ENCODE peak calls at places on chromosomes 12 and 14, in ten cellular contexts. One of them, this sample, is unnamed.

GRCh38 chr12:24378548-24379011 is 429.1 kb upstream of the SOX5 start:
- DNase-seq in C1 segment of cervical spinal cord: no peak
- DNase-seq in AML-193: no peak
- DNase-seq in endothelial cell of umbilical vein: no peak
- DNase-seq in activated naive CD4-positive, alpha-beta T cell: no peak
- DNase-seq in effector memory CD4-positive, alpha-beta T cell: no peak
- DNase-seq in SIG-M5: no peak
- DNase-seq in GM12891: no peak
- DNase-seq in activated T-cell treated with anti-CD3 and anti-CD28 coated beads for 48 hours: no peak
- DNase-seq in astrocyte of the spinal cord: peak; percentile 87
- DNase-seq in this sample: no peak

GRCh38 chr12:57268264-57268663 is 17.3 kb upstream of the STAC3 start:
- DNase-seq in effector memory CD4-positive, alpha-beta T cell: no peak
- DNase-seq in C1 segment of cervical spinal cord: no peak
- DNase-seq in activated T-cell treated with anti-CD3 and anti-CD28 coated beads for 48 hours: peak; percentile 47
- DNase-seq in AML-193: no peak
- DNase-seq in astrocyte of the spinal cord: peak; percentile 20
- DNase-seq in activated naive CD4-positive, alpha-beta T cell: no peak
- DNase-seq in SIG-M5: no peak
- DNase-seq in endothelial cell of umbilical vein: no peak
- DNase-seq in GM12891: no peak
- DNase-seq in this sample: no peak

GRCh38 chr12:108772247-108772646 is 40.9 kb upstream of the CORO1C start:
- DNase-seq in C1 segment of cervical spinal cord: no peak
- DNase-seq in astrocyte of the spinal cord: no peak
- DNase-seq in activated T-cell treated with anti-CD3 and anti-CD28 coated beads for 48 hours: no peak
- DNase-seq in effector memory CD4-positive, alpha-beta T cell: no peak
- DNase-seq in GM12891: peak; percentile 64
- DNase-seq in AML-193: no peak
- DNase-seq in activated naive CD4-positive, alpha-beta T cell: no peak
- DNase-seq in endothelial cell of umbilical vein: no peak
- DNase-seq in SIG-M5: no peak
- DNase-seq in this sample: no peak

GRCh38 chr12:62957233-62957953 is 22.4 kb upstream of the PPM1H start:
- DNase-seq in activated naive CD4-positive, alpha-beta T cell: no peak
- DNase-seq in astrocyte of the spinal cord: peak; percentile 63
- DNase-seq in endothelial cell of umbilical vein: no peak
- DNase-seq in C1 segment of cervical spinal cord: no peak
- DNase-seq in effector memory CD4-positive, alpha-beta T cell: no peak
- DNase-seq in activated T-cell treated with anti-CD3 and anti-CD28 coated beads for 48 hours: no peak
- DNase-seq in AML-193: no peak
- DNase-seq in GM12891: no peak
- DNase-seq in SIG-M5: no peak
- DNase-seq in this sample: no peak

GRCh38 chr14:104072586-104072985 is 12.9 kb upstream of the ASPG start:
- DNase-seq in effector memory CD4-positive, alpha-beta T cell: no peak
- DNase-seq in activated T-cell treated with anti-CD3 and anti-CD28 coated beads for 48 hours: no peak
- DNase-seq in AML-193: no peak
- DNase-seq in astrocyte of the spinal cord: no peak
- DNase-seq in SIG-M5: no peak
- DNase-seq in endothelial cell of umbilical vein: no peak
- DNase-seq in activated naive CD4-positive, alpha-beta T cell: no peak
- DNase-seq in GM12891: no peak
- DNase-seq in C1 segment of cervical spinal cord: no peak
- DNase-seq in this sample: no peak

GRCh38 chr12:109776624-109777023 is 56.6 kb downstream of the TRPV4 start:
- DNase-seq in GM12891: no peak
- DNase-seq in SIG-M5: no peak
- DNase-seq in AML-193: no peak
- DNase-seq in astrocyte of the spinal cord: no peak
- DNase-seq in C1 segment of cervical spinal cord: no peak
- DNase-seq in activated T-cell treated with anti-CD3 and anti-CD28 coated beads for 48 hours: no peak
- DNase-seq in endothelial cell of umbilical vein: no peak
- DNase-seq in effector memory CD4-positive, alpha-beta T cell: no peak
- DNase-seq in activated naive CD4-positive, alpha-beta T cell: no peak
- DNase-seq in this sample: no peak

GRCh38 chr12:125187780-125188741 is 122.8 kb downstream of the AACS start:
- DNase-seq in astrocyte of the spinal cord: peak; percentile 20
- DNase-seq in C1 segment of cervical spinal cord: no peak
- DNase-seq in GM12891: no peak
- DNase-seq in activated T-cell treated with anti-CD3 and anti-CD28 coated beads for 48 hours: no peak
- DNase-seq in effector memory CD4-positive, alpha-beta T cell: no peak
- DNase-seq in SIG-M5: no peak
- DNase-seq in AML-193: no peak
- DNase-seq in activated naive CD4-positive, alpha-beta T cell: no peak
- DNase-seq in endothelial cell of umbilical vein: no peak
- DNase-seq in this sample: no peak

GRCh38 chr12:124031058-124031457 is 58.0 kb downstream of the ZNF664 start:
- DNase-seq in activated T-cell treated with anti-CD3 and anti-CD28 coated beads for 48 hours: no peak
- DNase-seq in endothelial cell of umbilical vein: no peak
- DNase-seq in SIG-M5: no peak
- DNase-seq in AML-193: no peak
- DNase-seq in C1 segment of cervical spinal cord: no peak
- DNase-seq in activated naive CD4-positive, alpha-beta T cell: no peak
- DNase-seq in GM12891: no peak
- DNase-seq in effector memory CD4-positive, alpha-beta T cell: no peak
- DNase-seq in astrocyte of the spinal cord: no peak
- DNase-seq in this sample: no peak

GRCh38 chr12:91007531-91008290 is 2.9 kb upstream of the EPYC start:
- DNase-seq in astrocyte of the spinal cord: no peak
- DNase-seq in C1 segment of cervical spinal cord: no peak
- DNase-seq in SIG-M5: no peak
- DNase-seq in effector memory CD4-positive, alpha-beta T cell: no peak
- DNase-seq in AML-193: no peak
- DNase-seq in activated T-cell treated with anti-CD3 and anti-CD28 coated beads for 48 hours: no peak
- DNase-seq in activated naive CD4-positive, alpha-beta T cell: no peak
- DNase-seq in GM12891: no peak
- DNase-seq in endothelial cell of umbilical vein: no peak
- DNase-seq in this sample: no peak

GRCh38 chr12:76863005-76863670 is 15.7 kb downstream of the CSRP2 start:
- DNase-seq in activated naive CD4-positive, alpha-beta T cell: no peak
- DNase-seq in astrocyte of the spinal cord: peak; percentile 73
- DNase-seq in GM12891: no peak
- DNase-seq in AML-193: no peak
- DNase-seq in activated T-cell treated with anti-CD3 and anti-CD28 coated beads for 48 hours: no peak
- DNase-seq in effector memory CD4-positive, alpha-beta T cell: no peak
- DNase-seq in C1 segment of cervical spinal cord: no peak
- DNase-seq in endothelial cell of umbilical vein: no peak
- DNase-seq in SIG-M5: no peak
- DNase-seq in this sample: no peak

GRCh38 chr12:100908501-100908900 is 113.9 kb downstream of the ANO4 start:
- DNase-seq in C1 segment of cervical spinal cord: no peak
- DNase-seq in activated naive CD4-positive, alpha-beta T cell: no peak
- DNase-seq in activated T-cell treated with anti-CD3 and anti-CD28 coated beads for 48 hours: no peak
- DNase-seq in astrocyte of the spinal cord: peak; percentile 58
- DNase-seq in effector memory CD4-positive, alpha-beta T cell: no peak
- DNase-seq in GM12891: no peak
- DNase-seq in endothelial cell of umbilical vein: no peak
- DNase-seq in SIG-M5: no peak
- DNase-seq in AML-193: no peak
- DNase-seq in this sample: no peak

GRCh38 chr12:42893802-42894201 is 304.3 kb upstream of the PRICKLE1 start:
- DNase-seq in activated naive CD4-positive, alpha-beta T cell: no peak
- DNase-seq in endothelial cell of umbilical vein: no peak
- DNase-seq in effector memory CD4-positive, alpha-beta T cell: no peak
- DNase-seq in activated T-cell treated with anti-CD3 and anti-CD28 coated beads for 48 hours: no peak
- DNase-seq in astrocyte of the spinal cord: peak; percentile 11
- DNase-seq in SIG-M5: no peak
- DNase-seq in AML-193: no peak
- DNase-seq in C1 segment of cervical spinal cord: no peak
- DNase-seq in GM12891: no peak
- DNase-seq in this sample: no peak

GRCh38 chr12:52020539-52021336 is 14.0 kb downstream of the TAMALIN start:
- DNase-seq in astrocyte of the spinal cord: peak; percentile 28
- DNase-seq in activated naive CD4-positive, alpha-beta T cell: no peak
- DNase-seq in endothelial cell of umbilical vein: peak; percentile 66
- DNase-seq in GM12891: peak; percentile 64
- DNase-seq in SIG-M5: no peak
- DNase-seq in C1 segment of cervical spinal cord: no peak
- DNase-seq in activated T-cell treated with anti-CD3 and anti-CD28 coated beads for 48 hours: peak; percentile 51
- DNase-seq in effector memory CD4-positive, alpha-beta T cell: no peak
- DNase-seq in AML-193: peak; percentile 36
- DNase-seq in this sample: no peak

GRCh38 chr14:69489495-69489894 is 5.0 kb downstream of the PLEKHD1 start:
- DNase-seq in C1 segment of cervical spinal cord: no peak
- DNase-seq in activated T-cell treated with anti-CD3 and anti-CD28 coated beads for 48 hours: no peak
- DNase-seq in GM12891: no peak
- DNase-seq in endothelial cell of umbilical vein: no peak
- DNase-seq in AML-193: no peak
- DNase-seq in effector memory CD4-positive, alpha-beta T cell: no peak
- DNase-seq in astrocyte of the spinal cord: no peak
- DNase-seq in activated naive CD4-positive, alpha-beta T cell: no peak
- DNase-seq in SIG-M5: no peak
- DNase-seq in this sample: no peak

This sample was measured in anterior cingulate cortex.